ENCODE peak calls at places on chromosomes 13 and 19, in six cellular contexts. M, A, Y, G, J and R are unnamed samples.

GRCh38 chr19:42693760-42694350 is 46.4 kb downstream of the PSG3 start:
- DNase-seq in Y (peak), A (peak), G (no peak), J (peak), M (no peak), R (peak)

GRCh38 chr19:46489445-46490272 is 6.0 kb downstream of the PNMA8B start:
- DNase-seq in J (no peak), Y (peak), G (no peak), M (peak), A (no peak), R (no peak)

GRCh38 chr13:59793107-59793506 is 370.6 kb downstream of the DIAPH3 start:
- DNase-seq in A (no peak), M (no peak), Y (no peak), G (no peak), J (no peak), R (peak)

GRCh38 chr19:4705413-4706131 is 18.1 kb downstream of the DPP9 start:
- DNase-seq in A (peak), G (no peak), J (no peak), M (no peak), Y (no peak), R (no peak)

GRCh38 chr13:112973577-112973951 is 4.5 kb downstream of the MCF2L start:
- DNase-seq in A (no peak), M (no peak), G (no peak), J (no peak), Y (no peak), R (no peak)

GRCh38 chr13:35978607-35979316 is 152.4 kb downstream of the DCLK1 start:
- DNase-seq in Y (peak), J (peak), A (peak), M (peak), G (no peak), R (no peak)

GRCh38 chr13:40190656-40191100 is 475.8 kb downstream of the FOXO1 start:
- DNase-seq in J (no peak), Y (no peak), G (no peak), A (peak), M (no peak), R (no peak)

GRCh38 chr19:43634877-43635560 is 4.6 kb downstream of the CADM4 start:
- DNase-seq in G (no peak), A (peak), Y (no peak), J (no peak), M (peak), R (no peak)

GRCh38 chr19:50669319-50670101 is 20.3 kb downstream of the C19orf81 start:
- DNase-seq in J (no peak), G (no peak), Y (peak), A (no peak), M (peak), R (no peak)
- TF ChIP-seq ZNF274 in J (no peak), G (no peak), Y (no peak), A (no peak), M (no peak), R (no peak)

GRCh38 chr19:15986694-15987093 is 37.9 kb downstream of the OR10H4 start:
- DNase-seq in Y (no peak), J (no peak), M (no peak), A (no peak), G (no peak), R (no peak)
- TF ChIP-seq ZNF274 in Y (no peak), J (no peak), M (no peak), A (no peak), G (no peak), R (no peak)

DNA sequence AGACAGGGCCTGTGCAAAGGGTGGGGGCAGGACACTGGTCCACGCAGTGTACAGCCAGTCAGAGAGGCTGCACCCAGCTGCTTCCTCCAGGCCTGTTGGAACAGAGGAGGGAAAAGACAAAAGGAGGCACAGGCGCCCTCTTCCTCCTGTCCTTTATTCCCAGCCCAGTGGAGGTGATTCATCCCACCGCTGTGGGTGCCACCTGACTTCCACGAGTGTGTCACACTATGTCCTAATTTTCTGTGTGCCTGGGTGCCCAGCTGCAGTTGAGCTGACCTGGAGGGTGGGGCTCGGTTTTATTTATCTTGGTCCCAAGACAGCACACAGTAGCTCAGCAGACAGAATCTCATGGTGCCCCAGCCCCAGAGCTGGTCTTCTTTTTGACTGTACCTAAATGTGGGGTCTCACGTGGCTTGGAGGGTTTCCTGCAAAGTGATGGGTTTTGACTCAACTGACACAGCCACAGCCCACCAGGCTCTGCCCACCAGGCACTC is 9.0 kb downstream of the EPS15L1 start:
- DNase-seq in A (no peak), Y (no peak), M (no peak), J (no peak), G (no peak), R (no peak)
- TF ChIP-seq ZNF274 in A (no peak), Y (no peak), M (no peak), J (no peak), G (no peak), R (no peak)

GRCh38 chr13:114102521-114103288 is 29.7 kb downstream of the RASA3 start:
- DNase-seq in M (no peak), G (no peak), J (no peak), A (no peak), Y (no peak), R (no peak)
- TF ChIP-seq ZNF274 in M (no peak), G (no peak), J (no peak), A (no peak), Y (no peak), R (no peak)

GRCh38 chr13:76798037-76798436 is 88.2 kb downstream of the KCTD12 start:
- DNase-seq in J (no peak), Y (no peak), G (no peak), M (no peak), A (no peak), R (no peak)
- TF ChIP-seq ZNF274 in J (no peak), Y (no peak), G (no peak), M (no peak), A (no peak), R (no peak)